ENCODE peak calls at places on chromosomes 16 and 17, in five cellular contexts. One of them, this sample, is unnamed.

GRCh38 chr16:81181013-81181720 is 57.3 kb upstream of the BCO1 start:
- DNase-seq in sigmoid colon: peak; percentile 94
- DNase-seq in esophagus squamous epithelium: peak; percentile 12
- DNase-seq in psoas muscle: peak; percentile 86
- DNase-seq in mammary epithelial cell: peak; percentile 95
- DNase-seq in this sample: no peak

GRCh38 chr17:48915459-48916282 is 7.5 kb downstream of the UBE2Z start:
- DNase-seq in sigmoid colon: no peak
- DNase-seq in esophagus squamous epithelium: no peak
- DNase-seq in psoas muscle: peak; percentile 18
- DNase-seq in mammary epithelial cell: peak; percentile 96
- DNase-seq in this sample: no peak

GRCh38 chr16:66629856-66630255 is 25.4 kb downstream of the CMTM3 start:
- DNase-seq in sigmoid colon: no peak
- DNase-seq in esophagus squamous epithelium: no peak
- DNase-seq in psoas muscle: no peak
- DNase-seq in mammary epithelial cell: no peak
- DNase-seq in this sample: no peak

GRCh38 chr17:82941021-82942001 is 101.5 kb upstream of the ZNF750 start:
- DNase-seq in sigmoid colon: peak; percentile 45
- DNase-seq in esophagus squamous epithelium: no peak
- DNase-seq in psoas muscle: no peak
- DNase-seq in mammary epithelial cell: no peak
- DNase-seq in this sample: no peak

GRCh38 chr17:29683481-29683880 is 60.8 kb upstream of the CORO6 start:
- DNase-seq in sigmoid colon: no peak
- DNase-seq in esophagus squamous epithelium: no peak
- DNase-seq in psoas muscle: no peak
- DNase-seq in mammary epithelial cell: no peak
- DNase-seq in this sample: no peak

GRCh38 chr16:48395375-48395774 is 10.2 kb upstream of the SIAH1 start:
- DNase-seq in sigmoid colon: no peak
- DNase-seq in esophagus squamous epithelium: no peak
- DNase-seq in psoas muscle: no peak
- DNase-seq in mammary epithelial cell: no peak
- DNase-seq in this sample: no peak

GRCh38 chr16:2520784-2521577 is 810 bp downstream of the AMDHD2 start:
- DNase-seq in sigmoid colon: peak; percentile 74
- DNase-seq in esophagus squamous epithelium: no peak
- DNase-seq in psoas muscle: peak; percentile 37
- DNase-seq in mammary epithelial cell: no peak
- DNase-seq in this sample: peak; percentile 88

GRCh38 chr16:72508196-72508595 is 336.2 kb upstream of the PMFBP1 start:
- DNase-seq in sigmoid colon: no peak
- DNase-seq in esophagus squamous epithelium: no peak
- DNase-seq in psoas muscle: no peak
- DNase-seq in mammary epithelial cell: no peak
- DNase-seq in this sample: no peak

GRCh38 chr17:28338056-28338768 is 2.7 kb downstream of the TNFAIP1 start:
- DNase-seq in sigmoid colon: no peak
- DNase-seq in esophagus squamous epithelium: no peak
- DNase-seq in psoas muscle: no peak
- DNase-seq in mammary epithelial cell: no peak
- DNase-seq in this sample: no peak

GRCh38 chr16:72990003-72990521 is 57.9 kb downstream of the ZFHX3 start:
- DNase-seq in sigmoid colon: peak; percentile 95
- DNase-seq in esophagus squamous epithelium: no peak
- DNase-seq in psoas muscle: peak; percentile 86
- DNase-seq in mammary epithelial cell: peak; percentile 81
- DNase-seq in this sample: no peak

GRCh38 chr16:85553436-85554113 is 59.5 kb upstream of the GSE1 start:
- DNase-seq in sigmoid colon: no peak
- DNase-seq in esophagus squamous epithelium: no peak
- DNase-seq in psoas muscle: peak; percentile 79
- DNase-seq in mammary epithelial cell: peak; percentile 41
- DNase-seq in this sample: peak; percentile 20

GRCh38 chr17:1802429-1802828 is 27.3 kb downstream of the SMYD4 start:
- DNase-seq in sigmoid colon: no peak
- DNase-seq in esophagus squamous epithelium: no peak
- DNase-seq in psoas muscle: no peak
- DNase-seq in mammary epithelial cell: no peak
- DNase-seq in this sample: no peak

GRCh38 chr16:86221085-86221484 is 289.2 kb upstream of the FOXF1 start:
- DNase-seq in sigmoid colon: peak; percentile 55
- DNase-seq in esophagus squamous epithelium: no peak
- DNase-seq in psoas muscle: no peak
- DNase-seq in mammary epithelial cell: no peak
- DNase-seq in this sample: no peak

GRCh38 chr16:1297413-1297773 is 12.0 kb upstream of the UBE2I start:
- DNase-seq in sigmoid colon: no peak
- DNase-seq in esophagus squamous epithelium: no peak
- DNase-seq in psoas muscle: no peak
- DNase-seq in mammary epithelial cell: no peak
- DNase-seq in this sample: no peak

GRCh38 chr16:80569440-80570105 is 28.8 kb downstream of the DYNLRB2 start:
- DNase-seq in sigmoid colon: no peak
- DNase-seq in esophagus squamous epithelium: no peak
- DNase-seq in psoas muscle: no peak
- DNase-seq in mammary epithelial cell: peak; percentile 34
- DNase-seq in this sample: no peak

GRCh38 chr17:8391711-8392110 is 5.9 kb downstream of the RNF222 start:
- DNase-seq in sigmoid colon: peak; percentile 60
- DNase-seq in esophagus squamous epithelium: no peak
- DNase-seq in psoas muscle: no peak
- DNase-seq in mammary epithelial cell: peak; percentile 68
- DNase-seq in this sample: no peak

GRCh38 chr17:81378941-81379511 is 16.2 kb upstream of the BAHCC1 start:
- DNase-seq in sigmoid colon: no peak
- DNase-seq in esophagus squamous epithelium: no peak
- DNase-seq in psoas muscle: no peak
- DNase-seq in mammary epithelial cell: no peak
- DNase-seq in this sample: no peak

GRCh38 chr16:81608515-81609209 is 164.1 kb downstream of the CMIP start:
- DNase-seq in sigmoid colon: no peak
- DNase-seq in esophagus squamous epithelium: no peak
- DNase-seq in psoas muscle: peak; percentile 44
- DNase-seq in mammary epithelial cell: peak; percentile 65
- DNase-seq in this sample: no peak

GRCh38 chr16:22018559-22018958 is 10.6 kb downstream of the MOSMO start:
- DNase-seq in sigmoid colon: no peak
- DNase-seq in esophagus squamous epithelium: no peak
- DNase-seq in psoas muscle: no peak
- DNase-seq in mammary epithelial cell: peak; percentile 53
- DNase-seq in this sample: no peak

GRCh38 chr16:35255816-35256215 is 1796.4 kb downstream of the TP53TG3F start:
- DNase-seq in sigmoid colon: no peak
- DNase-seq in esophagus squamous epithelium: no peak
- DNase-seq in psoas muscle: no peak
- DNase-seq in mammary epithelial cell: no peak
- DNase-seq in this sample: no peak

GRCh38 chr17:29760771-29761682 is 138.3 kb upstream of the CORO6 start:
- DNase-seq in sigmoid colon: peak; percentile 94
- DNase-seq in esophagus squamous epithelium: peak; percentile 43
- DNase-seq in psoas muscle: peak; percentile 94
- DNase-seq in mammary epithelial cell: peak; percentile 82
- DNase-seq in this sample: peak; percentile 92

GRCh38 chr17:74380086-74380958 is 13.0 kb downstream of the GPR142 start:
- DNase-seq in sigmoid colon: no peak
- DNase-seq in esophagus squamous epithelium: no peak
- DNase-seq in psoas muscle: peak; percentile 50
- DNase-seq in mammary epithelial cell: peak; percentile 77
- DNase-seq in this sample: no peak

GRCh38 chr17:49875690-49876089 is 27.8 kb upstream of the TAC4 start:
- DNase-seq in sigmoid colon: no peak
- DNase-seq in esophagus squamous epithelium: no peak
- DNase-seq in psoas muscle: no peak
- DNase-seq in mammary epithelial cell: no peak
- DNase-seq in this sample: no peak

GRCh38 chr17:7479389-7480192 is at the start of gene ZBTB4:
- DNase-seq in sigmoid colon: peak; percentile 82
- DNase-seq in esophagus squamous epithelium: no peak
- DNase-seq in psoas muscle: peak; percentile 72
- DNase-seq in mammary epithelial cell: no peak
- DNase-seq in this sample: peak; percentile 71

GRCh38 chr16:56613706-56614105 is 5.3 kb downstream of the MT2A start:
- DNase-seq in sigmoid colon: no peak
- DNase-seq in esophagus squamous epithelium: no peak
- DNase-seq in psoas muscle: no peak
- DNase-seq in mammary epithelial cell: no peak
- DNase-seq in this sample: no peak

GRCh38 chr16:8899709-8900317 is 17.7 kb downstream of the LITAFD start:
- DNase-seq in sigmoid colon: no peak
- DNase-seq in esophagus squamous epithelium: no peak
- DNase-seq in psoas muscle: no peak
- DNase-seq in mammary epithelial cell: no peak
- DNase-seq in this sample: no peak

GRCh38 chr17:38673714-38674012 is 1.1 kb downstream of the EPOP start:
- DNase-seq in sigmoid colon: no peak
- DNase-seq in esophagus squamous epithelium: no peak
- DNase-seq in psoas muscle: peak; percentile 32
- DNase-seq in mammary epithelial cell: no peak
- DNase-seq in this sample: no peak

GRCh38 chr17:51487947-51488346 is 227.6 kb downstream of the UTP18 start:
- DNase-seq in sigmoid colon: no peak
- DNase-seq in esophagus squamous epithelium: no peak
- DNase-seq in psoas muscle: no peak
- DNase-seq in mammary epithelial cell: peak; percentile 20
- DNase-seq in this sample: peak; percentile 28

GRCh38 chr17:74736423-74737298 is at the start of gene RAB37:
- DNase-seq in sigmoid colon: no peak
- DNase-seq in esophagus squamous epithelium: no peak
- DNase-seq in psoas muscle: peak; percentile 48
- DNase-seq in mammary epithelial cell: no peak
- DNase-seq in this sample: peak; percentile 46

GRCh38 chr17:57940217-57940616 is 15.0 kb downstream of the CUEDC1 start:
- DNase-seq in sigmoid colon: no peak
- DNase-seq in esophagus squamous epithelium: no peak
- DNase-seq in psoas muscle: no peak
- DNase-seq in mammary epithelial cell: no peak
- DNase-seq in this sample: no peak
- H3K27ac ChIP-seq in sigmoid colon: peak overlapping the region; percentile 100
- H3K27ac ChIP-seq in esophagus squamous epithelium: peak overlapping the region; percentile 98
- H3K27ac ChIP-seq in psoas muscle: peak overlapping the region; percentile 99
- H3K27ac ChIP-seq in mammary epithelial cell: no peak overlapping the region
- H3K27ac ChIP-seq in this sample: no peak overlapping the region

GRCh38 chr17:17130077-17130844 is 75.9 kb downstream of the PLD6 start:
- DNase-seq in sigmoid colon: no peak
- DNase-seq in esophagus squamous epithelium: no peak
- DNase-seq in psoas muscle: peak; percentile 7
- DNase-seq in mammary epithelial cell: no peak
- DNase-seq in this sample: no peak
- H3K4me1 ChIP-seq in sigmoid colon: peaks cover 19% of the 10 kb centered on the region
- H3K4me1 ChIP-seq in esophagus squamous epithelium: no peaks in the 10 kb centered on the region
- H3K4me1 ChIP-seq in psoas muscle: peaks cover 58% of the 10 kb centered on the region
- H3K4me1 ChIP-seq in mammary epithelial cell: peaks cover 6% of the 10 kb centered on the region
- H3K4me1 ChIP-seq in this sample: peaks cover 20% of the 10 kb centered on the region

GRCh38 chr17:17915183-17915582 is 57.0 kb downstream of the TOM1L2 start:
- DNase-seq in sigmoid colon: peak; percentile 0
- DNase-seq in esophagus squamous epithelium: no peak
- DNase-seq in psoas muscle: no peak
- DNase-seq in mammary epithelial cell: no peak
- DNase-seq in this sample: no peak

GRCh38 chr17:17917394-17917793 is 54.8 kb downstream of the TOM1L2 start:
- DNase-seq in sigmoid colon: peak; percentile 13
- DNase-seq in esophagus squamous epithelium: no peak
- DNase-seq in psoas muscle: no peak
- DNase-seq in mammary epithelial cell: no peak
- DNase-seq in this sample: no peak

GRCh38 chr17:17911003-17911613 is 61.1 kb downstream of the TOM1L2 start:
- DNase-seq in sigmoid colon: peak; percentile 33
- DNase-seq in esophagus squamous epithelium: no peak
- DNase-seq in psoas muscle: no peak
- DNase-seq in mammary epithelial cell: no peak
- DNase-seq in this sample: no peak

GRCh38 chr17:17910060-17910459 is 62.1 kb downstream of the TOM1L2 start:
- DNase-seq in sigmoid colon: peak; percentile 43
- DNase-seq in esophagus squamous epithelium: no peak
- DNase-seq in psoas muscle: no peak
- DNase-seq in mammary epithelial cell: no peak
- DNase-seq in this sample: no peak

GRCh38 chr17:17913695-17914332 is 58.4 kb downstream of the TOM1L2 start:
- DNase-seq in sigmoid colon: peak; percentile 92
- DNase-seq in esophagus squamous epithelium: no peak
- DNase-seq in psoas muscle: peak; percentile 79
- DNase-seq in mammary epithelial cell: peak; percentile 97
- DNase-seq in this sample: no peak
- H3K27ac ChIP-seq in sigmoid colon: peak overlapping the region; percentile 47
- H3K27ac ChIP-seq in esophagus squamous epithelium: peak overlapping the region; percentile 86
- H3K27ac ChIP-seq in psoas muscle: peak overlapping the region; percentile 90
- H3K27ac ChIP-seq in mammary epithelial cell: peak overlapping the region; percentile 72
- H3K27ac ChIP-seq in this sample: no peak overlapping the region

GRCh38 chr17:78896834-78897638 is 6.0 kb downstream of the CEP295NL start:
- DNase-seq in sigmoid colon: no peak
- DNase-seq in esophagus squamous epithelium: no peak
- DNase-seq in psoas muscle: no peak
- DNase-seq in mammary epithelial cell: no peak
- DNase-seq in this sample: no peak

GRCh38 chr17:78895322-78895721 is 7.7 kb downstream of the CEP295NL start:
- DNase-seq in sigmoid colon: no peak
- DNase-seq in esophagus squamous epithelium: no peak
- DNase-seq in psoas muscle: no peak
- DNase-seq in mammary epithelial cell: no peak
- DNase-seq in this sample: no peak

GRCh38 chr17:78897639-78897996 is 5.4 kb downstream of the CEP295NL start:
- DNase-seq in sigmoid colon: no peak
- DNase-seq in esophagus squamous epithelium: no peak
- DNase-seq in psoas muscle: no peak
- DNase-seq in mammary epithelial cell: no peak
- DNase-seq in this sample: no peak

GRCh38 chr17:78898075-78898836 is 4.7 kb downstream of the CEP295NL start:
- DNase-seq in sigmoid colon: no peak
- DNase-seq in esophagus squamous epithelium: no peak
- DNase-seq in psoas muscle: no peak
- DNase-seq in mammary epithelial cell: no peak
- DNase-seq in this sample: no peak

DNA sequence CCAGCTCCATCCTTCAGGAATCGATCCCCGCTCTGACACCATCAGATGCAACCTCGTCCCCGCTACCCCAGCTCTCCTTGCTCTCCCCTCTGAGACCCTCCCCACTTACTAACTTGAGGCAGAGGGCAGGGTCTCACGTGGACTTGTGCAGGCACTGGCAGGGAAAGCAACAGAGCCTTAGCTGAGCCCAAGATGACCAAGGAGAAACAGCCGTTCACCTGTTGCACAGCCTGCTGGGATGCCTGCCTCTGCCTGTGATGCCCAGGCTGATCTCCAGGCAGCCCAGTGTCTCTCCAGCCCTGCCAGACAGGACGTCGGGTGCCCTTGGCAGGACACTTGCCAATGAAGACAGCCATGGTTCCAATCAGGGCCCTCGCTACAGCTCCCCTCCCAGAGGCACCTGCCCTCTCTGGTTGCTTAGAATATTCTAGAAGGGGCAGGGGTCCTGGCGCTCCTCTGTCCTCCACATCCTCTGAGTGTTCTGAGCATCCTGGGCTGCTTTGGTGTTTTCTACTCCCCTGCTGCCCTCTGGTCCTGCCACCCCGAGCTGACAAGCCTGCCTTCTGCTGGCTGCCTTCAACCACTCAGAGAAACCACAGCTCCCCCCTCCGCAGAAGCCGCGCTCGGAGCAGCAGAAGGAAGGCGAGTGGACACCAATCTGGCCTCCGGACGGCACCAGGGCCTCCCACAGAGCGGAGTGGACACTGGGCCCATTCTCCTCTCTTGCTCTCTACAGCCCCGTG is 6.7 kb downstream of the CEP295NL start:
- DNase-seq in sigmoid colon: peak; percentile 77
- DNase-seq in esophagus squamous epithelium: no peak
- DNase-seq in psoas muscle: no peak
- DNase-seq in mammary epithelial cell: no peak
- DNase-seq in this sample: no peak
- H3K4me1 ChIP-seq in sigmoid colon: peaks cover 87% of the 10 kb centered on the region
- H3K4me1 ChIP-seq in esophagus squamous epithelium: peaks cover 9% of the 10 kb centered on the region
- H3K4me1 ChIP-seq in psoas muscle: peaks cover 34% of the 10 kb centered on the region
- H3K4me1 ChIP-seq in mammary epithelial cell: peaks cover 4% of the 10 kb centered on the region
- H3K4me1 ChIP-seq in this sample: peaks cover under 1% of the 10 kb centered on the region

This sample was measured in naive thymus-derived CD4-positive, alpha-beta T cell.